ENCODE peak calls at places on chromosomes 4 and X, in four cellular contexts. One of them, this sample, is unnamed.

GRCh38 chr4:138236035-138236434 is 6.1 kb downstream of the SLC7A11 start:
- DNase-seq in K562: no peak
- DNase-seq in SK-N-SH: no peak
- DNase-seq in H1: no peak
- DNase-seq in this sample: no peak

GRCh38 chr4:23368081-23368697 is 521.7 kb downstream of the PPARGC1A start:
- DNase-seq in H1: peak
- DNase-seq in SK-N-SH: peak
- DNase-seq in K562: peak
- DNase-seq in this sample: peak

GRCh38 chr4:72208421-72209075 is 176.7 kb downstream of the NPFFR2 start:
- DNase-seq in H1: no peak
- DNase-seq in K562: no peak
- DNase-seq in SK-N-SH: no peak
- DNase-seq in this sample: no peak

GRCh38 chr4:168551945-168552695 is 55.3 kb downstream of the PALLD start:
- DNase-seq in SK-N-SH: no peak
- DNase-seq in K562: no peak
- DNase-seq in H1: no peak
- DNase-seq in this sample: no peak

GRCh38 chrX:30888526-30889146 is 418 bp downstream of the TAB3 start:
- DNase-seq in SK-N-SH: no peak
- DNase-seq in K562: no peak
- DNase-seq in H1: no peak
- DNase-seq in this sample: peak

GRCh38 chr4:24912252-24913098 is at the start of gene CCDC149:
- DNase-seq in K562: peak
- DNase-seq in H1: peak
- DNase-seq in SK-N-SH: peak
- DNase-seq in this sample: peak

GRCh38 chr4:54428940-54429339 is 199.8 kb downstream of the PDGFRA start:
- DNase-seq in H1: no peak
- DNase-seq in K562: no peak
- DNase-seq in SK-N-SH: no peak
- DNase-seq in this sample: no peak

GRCh38 chr4:40283413-40283812 is 51.7 kb upstream of the CHRNA9 start:
- DNase-seq in SK-N-SH: no peak
- DNase-seq in K562: no peak
- DNase-seq in H1: no peak
- DNase-seq in this sample: no peak

GRCh38 chr4:41290486-41290885 is 33.8 kb downstream of the UCHL1 start:
- DNase-seq in H1: no peak
- DNase-seq in K562: no peak
- DNase-seq in SK-N-SH: no peak
- DNase-seq in this sample: no peak

GRCh38 chr4:15400911-15401671 is 26.7 kb upstream of the C1QTNF7 start:
- DNase-seq in K562: no peak
- DNase-seq in SK-N-SH: peak
- DNase-seq in H1: no peak
- DNase-seq in this sample: no peak

GRCh38 chr4:80336582-80336981 is 1.1 kb downstream of the CFAP299 start:
- DNase-seq in SK-N-SH: peak
- DNase-seq in K562: peak
- DNase-seq in H1: no peak
- DNase-seq in this sample: peak

GRCh38 chrX:94831364-94831763 is 1157.4 kb downstream of the FAM133A start:
- DNase-seq in H1: no peak
- DNase-seq in SK-N-SH: peak
- DNase-seq in K562: no peak
- DNase-seq in this sample: no peak

GRCh38 chr4:181766061-181766460 is 477.1 kb upstream of the TENM3 start:
- DNase-seq in SK-N-SH: no peak
- DNase-seq in K562: no peak
- DNase-seq in H1: no peak
- DNase-seq in this sample: no peak

DNA sequence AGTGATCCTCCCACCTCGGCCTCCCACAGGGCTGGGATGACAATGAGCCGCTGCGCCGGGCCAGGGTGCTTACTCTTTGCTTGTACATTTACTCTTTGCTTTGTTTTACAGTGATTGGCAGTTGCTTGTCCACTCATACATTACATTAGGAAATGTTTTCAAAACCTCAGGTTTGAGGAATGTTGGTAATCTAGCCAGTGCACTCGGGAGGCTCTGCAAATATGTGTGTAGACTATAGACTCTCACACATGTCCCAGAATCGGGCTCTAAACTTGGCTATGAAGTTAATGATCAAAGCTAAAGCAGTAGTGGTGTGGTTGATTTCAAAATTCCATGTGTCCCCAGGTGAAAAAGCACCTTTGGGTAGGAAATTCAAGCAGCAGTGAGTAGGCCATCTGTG is 20.5 kb downstream of the TRMT44 start:
- DNase-seq in K562: no peak
- DNase-seq in H1: no peak
- DNase-seq in SK-N-SH: no peak
- DNase-seq in this sample: no peak
- TF ChIP-seq TEAD4 in K562: no peak
- TF ChIP-seq TEAD4 in H1: no peak
- TF ChIP-seq TEAD4 in SK-N-SH: no peak
- TF ChIP-seq TEAD4 in this sample: no peak

GRCh38 chr4:513327-513726 is 14.3 kb downstream of the PIGG start:
- DNase-seq in K562: no peak
- DNase-seq in H1: no peak
- DNase-seq in SK-N-SH: no peak
- DNase-seq in this sample: no peak
- TF ChIP-seq TEAD4 in K562: no peak
- TF ChIP-seq TEAD4 in H1: no peak
- TF ChIP-seq TEAD4 in SK-N-SH: no peak
- TF ChIP-seq TEAD4 in this sample: no peak

GRCh38 chr4:89203902-89204301 is 92.6 kb downstream of the TIGD2 start:
- DNase-seq in SK-N-SH: no peak
- DNase-seq in K562: no peak
- DNase-seq in H1: no peak
- DNase-seq in this sample: no peak

GRCh38 chr4:89204624-89205023 is 93.3 kb downstream of the TIGD2 start:
- DNase-seq in SK-N-SH: no peak
- DNase-seq in H1: no peak
- DNase-seq in K562: no peak
- DNase-seq in this sample: no peak
- TF ChIP-seq TEAD4 in SK-N-SH: no peak
- TF ChIP-seq TEAD4 in H1: no peak
- TF ChIP-seq TEAD4 in K562: no peak
- TF ChIP-seq TEAD4 in this sample: no peak

GRCh38 chr4:89249313-89249712 is 58.3 kb downstream of the GPRIN3 start:
- DNase-seq in K562: no peak
- DNase-seq in SK-N-SH: no peak
- DNase-seq in H1: no peak
- DNase-seq in this sample: no peak
- TF ChIP-seq TEAD4 in K562: no peak
- TF ChIP-seq TEAD4 in SK-N-SH: no peak
- TF ChIP-seq TEAD4 in H1: no peak
- TF ChIP-seq TEAD4 in this sample: no peak

DNA sequence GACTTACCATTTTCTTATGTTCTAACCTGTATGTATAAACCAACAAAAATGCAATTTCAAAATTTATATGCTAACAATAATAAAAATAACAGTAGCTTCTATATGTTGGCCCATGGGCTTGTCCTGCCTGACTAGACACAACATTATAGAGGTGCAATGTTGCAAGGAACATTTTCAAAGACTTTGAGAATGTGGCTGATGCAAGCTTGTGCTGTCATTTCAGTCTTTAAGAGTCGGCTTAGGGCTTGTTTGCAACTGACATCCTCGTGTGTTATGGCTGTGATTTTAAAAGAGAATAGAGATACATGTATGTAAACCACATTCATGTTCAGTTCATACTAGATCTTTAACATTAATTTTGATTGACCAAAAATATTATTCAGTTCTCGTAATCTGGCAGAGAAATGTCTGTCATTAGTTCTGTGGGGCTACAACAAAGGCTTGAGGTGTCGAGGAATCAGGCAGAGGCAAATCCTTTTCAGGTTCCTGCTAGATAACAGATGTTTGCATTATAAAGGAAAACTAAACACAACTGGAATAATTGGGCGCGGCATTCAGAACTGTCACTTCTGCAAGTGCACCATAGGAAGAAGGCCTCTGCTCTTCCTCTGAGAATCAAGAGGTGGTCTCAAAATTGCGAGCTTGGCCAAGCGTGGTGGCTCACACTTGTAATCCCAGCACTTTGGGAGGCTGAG is 13.1 kb downstream of the TMSB4X start:
- DNase-seq in K562: no peak
- DNase-seq in SK-N-SH: no peak
- DNase-seq in H1: no peak
- DNase-seq in this sample: no peak
- TF ChIP-seq TEAD4 in K562: no peak
- TF ChIP-seq TEAD4 in SK-N-SH: no peak
- TF ChIP-seq TEAD4 in H1: no peak
- TF ChIP-seq TEAD4 in this sample: no peak

This sample was measured in WTC11.